ENCODE peak calls at places on chromosomes 2 and 18, in nine cellular contexts. One of them, this sample, is unnamed.

GRCh38 chr2:45885111-45885685 is 233.7 kb downstream of the PRKCE start:
- DNase-seq in anterior cingulate cortex: no peak
- DNase-seq in K562: no peak
- DNase-seq in HEK293T: no peak
- DNase-seq in ELR: no peak
- DNase-seq in WTC11: no peak
- DNase-seq in sciatic nerve: no peak
- DNase-seq in CD4-positive, alpha-beta memory T cell: no peak
- DNase-seq in AG08396: no peak
- DNase-seq in this sample: no peak

GRCh38 chr18:34767601-34768027 is 57.5 kb downstream of the DTNA start:
- DNase-seq in sciatic nerve: no peak
- DNase-seq in WTC11: no peak
- DNase-seq in ELR: peak
- DNase-seq in HEK293T: no peak
- DNase-seq in anterior cingulate cortex: no peak
- DNase-seq in K562: no peak
- DNase-seq in CD4-positive, alpha-beta memory T cell: no peak
- DNase-seq in AG08396: peak
- DNase-seq in this sample: no peak

GRCh38 chr2:40405440-40405839 is 46.5 kb downstream of the SLC8A1 start:
- DNase-seq in CD4-positive, alpha-beta memory T cell: no peak
- DNase-seq in sciatic nerve: no peak
- DNase-seq in anterior cingulate cortex: no peak
- DNase-seq in HEK293T: no peak
- DNase-seq in WTC11: no peak
- DNase-seq in K562: no peak
- DNase-seq in ELR: peak
- DNase-seq in AG08396: no peak
- DNase-seq in this sample: no peak

GRCh38 chr18:34771958-34772357 is 61.9 kb downstream of the DTNA start:
- DNase-seq in HEK293T: no peak
- DNase-seq in ELR: no peak
- DNase-seq in AG08396: no peak
- DNase-seq in sciatic nerve: no peak
- DNase-seq in CD4-positive, alpha-beta memory T cell: no peak
- DNase-seq in WTC11: no peak
- DNase-seq in anterior cingulate cortex: no peak
- DNase-seq in K562: no peak
- DNase-seq in this sample: no peak

GRCh38 chr2:232030229-232030628 is 68.7 kb downstream of the DIS3L2 start:
- DNase-seq in AG08396: no peak
- DNase-seq in anterior cingulate cortex: no peak
- DNase-seq in CD4-positive, alpha-beta memory T cell: no peak
- DNase-seq in WTC11: peak
- DNase-seq in K562: no peak
- DNase-seq in HEK293T: peak
- DNase-seq in ELR: peak
- DNase-seq in sciatic nerve: no peak
- DNase-seq in this sample: no peak

GRCh38 chr2:133787207-133787606 is 218.9 kb upstream of the NCKAP5 start:
- DNase-seq in CD4-positive, alpha-beta memory T cell: no peak
- DNase-seq in AG08396: no peak
- DNase-seq in K562: no peak
- DNase-seq in WTC11: no peak
- DNase-seq in ELR: peak
- DNase-seq in HEK293T: no peak
- DNase-seq in sciatic nerve: no peak
- DNase-seq in anterior cingulate cortex: no peak
- DNase-seq in this sample: no peak

GRCh38 chr2:31238126-31238905 is 4.4 kb downstream of the EHD3 start:
- DNase-seq in sciatic nerve: no peak
- DNase-seq in WTC11: no peak
- DNase-seq in ELR: no peak
- DNase-seq in anterior cingulate cortex: no peak
- DNase-seq in K562: no peak
- DNase-seq in CD4-positive, alpha-beta memory T cell: no peak
- DNase-seq in AG08396: no peak
- DNase-seq in HEK293T: no peak
- DNase-seq in this sample: no peak

GRCh38 chr2:66080136-66080535 is 354.8 kb upstream of the MEIS1 start:
- DNase-seq in HEK293T: peak
- DNase-seq in AG08396: no peak
- DNase-seq in sciatic nerve: no peak
- DNase-seq in K562: no peak
- DNase-seq in ELR: no peak
- DNase-seq in anterior cingulate cortex: no peak
- DNase-seq in CD4-positive, alpha-beta memory T cell: no peak
- DNase-seq in WTC11: no peak
- DNase-seq in this sample: no peak

GRCh38 chr2:156864230-156864629 is 393.3 kb upstream of the GALNT5 start:
- DNase-seq in WTC11: no peak
- DNase-seq in ELR: no peak
- DNase-seq in HEK293T: no peak
- DNase-seq in sciatic nerve: no peak
- DNase-seq in K562: no peak
- DNase-seq in AG08396: no peak
- DNase-seq in CD4-positive, alpha-beta memory T cell: no peak
- DNase-seq in anterior cingulate cortex: no peak
- DNase-seq in this sample: no peak

GRCh38 chr2:63127594-63127993 is 77.0 kb downstream of the OTX1 start:
- DNase-seq in sciatic nerve: no peak
- DNase-seq in ELR: no peak
- DNase-seq in CD4-positive, alpha-beta memory T cell: no peak
- DNase-seq in anterior cingulate cortex: no peak
- DNase-seq in WTC11: no peak
- DNase-seq in AG08396: no peak
- DNase-seq in K562: no peak
- DNase-seq in HEK293T: no peak
- DNase-seq in this sample: no peak

GRCh38 chr2:117212562-117212961 is 601.9 kb upstream of the DDX18 start:
- DNase-seq in K562: no peak
- DNase-seq in CD4-positive, alpha-beta memory T cell: no peak
- DNase-seq in sciatic nerve: no peak
- DNase-seq in WTC11: no peak
- DNase-seq in HEK293T: no peak
- DNase-seq in ELR: no peak
- DNase-seq in anterior cingulate cortex: no peak
- DNase-seq in AG08396: no peak
- DNase-seq in this sample: no peak

GRCh38 chr2:120820885-120821279 is 85.2 kb downstream of the GLI2 start:
- DNase-seq in ELR: peak
- DNase-seq in K562: peak
- DNase-seq in WTC11: no peak
- DNase-seq in HEK293T: no peak
- DNase-seq in CD4-positive, alpha-beta memory T cell: no peak
- DNase-seq in anterior cingulate cortex: no peak
- DNase-seq in AG08396: peak
- DNase-seq in sciatic nerve: no peak
- DNase-seq in this sample: no peak

GRCh38 chr2:235799281-235799680 is 305.4 kb downstream of the AGAP1 start:
- DNase-seq in K562: no peak
- DNase-seq in anterior cingulate cortex: no peak
- DNase-seq in ELR: no peak
- DNase-seq in CD4-positive, alpha-beta memory T cell: no peak
- DNase-seq in WTC11: no peak
- DNase-seq in HEK293T: no peak
- DNase-seq in sciatic nerve: no peak
- DNase-seq in AG08396: no peak
- DNase-seq in this sample: no peak

GRCh38 chr2:52613064-52613463 is 1154.5 kb upstream of the CHAC2 start:
- DNase-seq in WTC11: peak
- DNase-seq in ELR: no peak
- DNase-seq in anterior cingulate cortex: no peak
- DNase-seq in sciatic nerve: no peak
- DNase-seq in AG08396: no peak
- DNase-seq in K562: no peak
- DNase-seq in CD4-positive, alpha-beta memory T cell: no peak
- DNase-seq in HEK293T: no peak
- DNase-seq in this sample: no peak

GRCh38 chr18:70931942-70932814 is 643.3 kb downstream of the SOCS6 start:
- DNase-seq in K562: no peak
- DNase-seq in anterior cingulate cortex: no peak
- DNase-seq in WTC11: no peak
- DNase-seq in HEK293T: no peak
- DNase-seq in ELR: peak
- DNase-seq in sciatic nerve: no peak
- DNase-seq in AG08396: peak
- DNase-seq in CD4-positive, alpha-beta memory T cell: no peak
- DNase-seq in this sample: no peak

GRCh38 chr2:135095591-135095990 is 43.5 kb downstream of the RAB3GAP1 start:
- DNase-seq in AG08396: no peak
- DNase-seq in HEK293T: no peak
- DNase-seq in CD4-positive, alpha-beta memory T cell: no peak
- DNase-seq in WTC11: no peak
- DNase-seq in K562: no peak
- DNase-seq in sciatic nerve: no peak
- DNase-seq in anterior cingulate cortex: no peak
- DNase-seq in ELR: peak
- DNase-seq in this sample: no peak

GRCh38 chr2:9168851-9169250 is 37.8 kb upstream of the ASAP2 start:
- DNase-seq in K562: no peak
- DNase-seq in sciatic nerve: no peak
- DNase-seq in AG08396: no peak
- DNase-seq in anterior cingulate cortex: no peak
- DNase-seq in CD4-positive, alpha-beta memory T cell: no peak
- DNase-seq in HEK293T: no peak
- DNase-seq in ELR: no peak
- DNase-seq in WTC11: no peak
- DNase-seq in this sample: no peak

GRCh38 chr18:59671533-59671932 is 25.7 kb downstream of the CCBE1 start:
- DNase-seq in AG08396: no peak
- DNase-seq in WTC11: no peak
- DNase-seq in K562: no peak
- DNase-seq in anterior cingulate cortex: no peak
- DNase-seq in HEK293T: no peak
- DNase-seq in ELR: no peak
- DNase-seq in CD4-positive, alpha-beta memory T cell: no peak
- DNase-seq in sciatic nerve: no peak
- DNase-seq in this sample: no peak

GRCh38 chr18:26040051-26040656 is 50.3 kb downstream of the SS18 start:
- DNase-seq in HEK293T: no peak
- DNase-seq in sciatic nerve: no peak
- DNase-seq in ELR: no peak
- DNase-seq in WTC11: no peak
- DNase-seq in anterior cingulate cortex: no peak
- DNase-seq in AG08396: no peak
- DNase-seq in CD4-positive, alpha-beta memory T cell: no peak
- DNase-seq in K562: no peak
- DNase-seq in this sample: no peak

GRCh38 chr2:95158441-95158840 is 1.2 kb downstream of the ZNF514 start:
- DNase-seq in anterior cingulate cortex: no peak
- DNase-seq in HEK293T: no peak
- DNase-seq in sciatic nerve: no peak
- DNase-seq in K562: peak
- DNase-seq in WTC11: no peak
- DNase-seq in CD4-positive, alpha-beta memory T cell: peak
- DNase-seq in ELR: no peak
- DNase-seq in AG08396: no peak
- DNase-seq in this sample: no peak

GRCh38 chr2:216335252-216335651 is 37.0 kb downstream of the MARCHF4 start:
- DNase-seq in K562: no peak
- DNase-seq in ELR: no peak
- DNase-seq in anterior cingulate cortex: no peak
- DNase-seq in HEK293T: no peak
- DNase-seq in WTC11: no peak
- DNase-seq in AG08396: no peak
- DNase-seq in sciatic nerve: no peak
- DNase-seq in CD4-positive, alpha-beta memory T cell: no peak
- DNase-seq in this sample: no peak

GRCh38 chr2:217588266-217588665 is 414.5 kb downstream of the TNS1 start:
- DNase-seq in HEK293T: no peak
- DNase-seq in WTC11: no peak
- DNase-seq in anterior cingulate cortex: no peak
- DNase-seq in AG08396: no peak
- DNase-seq in ELR: no peak
- DNase-seq in CD4-positive, alpha-beta memory T cell: no peak
- DNase-seq in K562: no peak
- DNase-seq in sciatic nerve: no peak
- DNase-seq in this sample: no peak

GRCh38 chr2:235543126-235543750 is 49.4 kb downstream of the AGAP1 start:
- DNase-seq in HEK293T: no peak
- DNase-seq in anterior cingulate cortex: no peak
- DNase-seq in K562: no peak
- DNase-seq in sciatic nerve: peak
- DNase-seq in ELR: peak
- DNase-seq in WTC11: peak
- DNase-seq in AG08396: no peak
- DNase-seq in CD4-positive, alpha-beta memory T cell: no peak
- DNase-seq in this sample: no peak

GRCh38 chr2:234544659-234545611 is 48.1 kb upstream of the ARL4C start:
- DNase-seq in AG08396: peak
- DNase-seq in WTC11: peak
- DNase-seq in ELR: peak
- DNase-seq in HEK293T: peak
- DNase-seq in K562: peak
- DNase-seq in anterior cingulate cortex: peak
- DNase-seq in sciatic nerve: peak
- DNase-seq in CD4-positive, alpha-beta memory T cell: peak
- DNase-seq in this sample: peak

GRCh38 chr18:39389800-39390379 is 1824.3 kb upstream of the CELF4 start:
- DNase-seq in sciatic nerve: no peak
- DNase-seq in WTC11: peak
- DNase-seq in AG08396: no peak
- DNase-seq in CD4-positive, alpha-beta memory T cell: no peak
- DNase-seq in HEK293T: no peak
- DNase-seq in ELR: no peak
- DNase-seq in anterior cingulate cortex: no peak
- DNase-seq in K562: no peak
- DNase-seq in this sample: no peak

GRCh38 chr2:18125279-18125678 is 246.8 kb downstream of the KCNS3 start:
- DNase-seq in K562: no peak
- DNase-seq in HEK293T: no peak
- DNase-seq in WTC11: no peak
- DNase-seq in AG08396: no peak
- DNase-seq in CD4-positive, alpha-beta memory T cell: no peak
- DNase-seq in ELR: no peak
- DNase-seq in sciatic nerve: no peak
- DNase-seq in anterior cingulate cortex: no peak
- DNase-seq in this sample: no peak

GRCh38 chr18:24726727-24727539 is 266.5 kb downstream of the HRH4 start:
- DNase-seq in WTC11: peak
- DNase-seq in AG08396: peak
- DNase-seq in HEK293T: peak
- DNase-seq in anterior cingulate cortex: peak
- DNase-seq in CD4-positive, alpha-beta memory T cell: no peak
- DNase-seq in K562: peak
- DNase-seq in sciatic nerve: peak
- DNase-seq in ELR: peak
- DNase-seq in this sample: peak

GRCh38 chr2:240525802-240526201 is 32.0 kb downstream of the ANKMY1 start:
- DNase-seq in K562: no peak
- DNase-seq in anterior cingulate cortex: no peak
- DNase-seq in AG08396: no peak
- DNase-seq in CD4-positive, alpha-beta memory T cell: no peak
- DNase-seq in HEK293T: no peak
- DNase-seq in WTC11: no peak
- DNase-seq in sciatic nerve: peak
- DNase-seq in ELR: no peak
- DNase-seq in this sample: no peak

GRCh38 chr2:105789745-105790466 is 45.2 kb downstream of the NCK2 start:
- DNase-seq in CD4-positive, alpha-beta memory T cell: peak
- DNase-seq in AG08396: peak
- DNase-seq in anterior cingulate cortex: no peak
- DNase-seq in K562: no peak
- DNase-seq in sciatic nerve: no peak
- DNase-seq in ELR: peak
- DNase-seq in HEK293T: no peak
- DNase-seq in WTC11: no peak
- DNase-seq in this sample: peak

GRCh38 chr2:168961450-168962229 is 60.5 kb downstream of the G6PC2 start:
- DNase-seq in HEK293T: peak
- DNase-seq in CD4-positive, alpha-beta memory T cell: peak
- DNase-seq in anterior cingulate cortex: no peak
- DNase-seq in K562: peak
- DNase-seq in AG08396: peak
- DNase-seq in WTC11: peak
- DNase-seq in sciatic nerve: no peak
- DNase-seq in ELR: peak
- DNase-seq in this sample: peak

GRCh38 chr18:74116628-74117554 is 30.7 kb downstream of the FBXO15 start:
- DNase-seq in AG08396: no peak
- DNase-seq in CD4-positive, alpha-beta memory T cell: no peak
- DNase-seq in HEK293T: peak
- DNase-seq in K562: no peak
- DNase-seq in sciatic nerve: no peak
- DNase-seq in WTC11: peak
- DNase-seq in ELR: peak
- DNase-seq in anterior cingulate cortex: no peak
- DNase-seq in this sample: no peak